ENCODE peak calls at places on chromosome 17, in seven cellular contexts. One of them, this sample, is unnamed.

GRCh38 chr17:46929413-46929812 is 6.5 kb downstream of the GOSR2 start:
- DNase-seq in OCI-LY7: no peak
- DNase-seq in AG09309: no peak
- DNase-seq in mucosa of descending colon: no peak
- DNase-seq in GM13977: no peak
- DNase-seq in CD8-positive, alpha-beta T cell: no peak
- DNase-seq in GM23338: no peak
- DNase-seq in this sample: no peak

GRCh38 chr17:35161281-35161761 is 13.7 kb downstream of the UNC45B start:
- DNase-seq in GM13977: no peak
- DNase-seq in CD8-positive, alpha-beta T cell: peak
- DNase-seq in OCI-LY7: no peak
- DNase-seq in AG09309: no peak
- DNase-seq in mucosa of descending colon: no peak
- DNase-seq in GM23338: no peak
- DNase-seq in this sample: no peak

GRCh38 chr17:40027614-40028012 is 12.4 kb downstream of the CSF3 start:
- DNase-seq in mucosa of descending colon: no peak
- DNase-seq in CD8-positive, alpha-beta T cell: no peak
- DNase-seq in OCI-LY7: no peak
- DNase-seq in AG09309: no peak
- DNase-seq in GM13977: no peak
- DNase-seq in GM23338: no peak
- DNase-seq in this sample: peak

GRCh38 chr17:52159159-52159809 is 770 bp upstream of the CA10 start:
- DNase-seq in mucosa of descending colon: no peak
- DNase-seq in CD8-positive, alpha-beta T cell: no peak
- DNase-seq in OCI-LY7: no peak
- DNase-seq in GM13977: peak
- DNase-seq in AG09309: no peak
- DNase-seq in GM23338: peak
- DNase-seq in this sample: no peak

GRCh38 chr17:82980632-82981031 is 98.8 kb upstream of the METRNL start:
- DNase-seq in mucosa of descending colon: no peak
- DNase-seq in AG09309: no peak
- DNase-seq in OCI-LY7: no peak
- DNase-seq in GM13977: no peak
- DNase-seq in CD8-positive, alpha-beta T cell: no peak
- DNase-seq in GM23338: no peak
- DNase-seq in this sample: peak

GRCh38 chr17:13001991-13002615 is 15.7 kb downstream of the ELAC2 start:
- DNase-seq in OCI-LY7: no peak
- DNase-seq in mucosa of descending colon: no peak
- DNase-seq in AG09309: no peak
- DNase-seq in GM23338: no peak
- DNase-seq in CD8-positive, alpha-beta T cell: no peak
- DNase-seq in GM13977: no peak
- DNase-seq in this sample: peak

GRCh38 chr17:17155568-17155967 is 50.6 kb downstream of the PLD6 start:
- DNase-seq in GM23338: no peak
- DNase-seq in AG09309: no peak
- DNase-seq in OCI-LY7: no peak
- DNase-seq in mucosa of descending colon: no peak
- DNase-seq in GM13977: no peak
- DNase-seq in CD8-positive, alpha-beta T cell: no peak
- DNase-seq in this sample: no peak

GRCh38 chr17:79965806-79966205 is 69.9 kb downstream of the TBC1D16 start:
- DNase-seq in CD8-positive, alpha-beta T cell: no peak
- DNase-seq in AG09309: no peak
- DNase-seq in GM23338: no peak
- DNase-seq in mucosa of descending colon: no peak
- DNase-seq in GM13977: no peak
- DNase-seq in OCI-LY7: no peak
- DNase-seq in this sample: no peak

GRCh38 chr17:48002208-48002919 is 31.5 kb downstream of the CDK5RAP3 start:
- DNase-seq in CD8-positive, alpha-beta T cell: no peak
- DNase-seq in mucosa of descending colon: no peak
- DNase-seq in GM13977: peak
- DNase-seq in GM23338: no peak
- DNase-seq in AG09309: no peak
- DNase-seq in OCI-LY7: peak
- DNase-seq in this sample: peak

GRCh38 chr17:17512866-17513265 is 16.7 kb upstream of the RASD1 start:
- DNase-seq in GM13977: no peak
- DNase-seq in OCI-LY7: no peak
- DNase-seq in GM23338: no peak
- DNase-seq in mucosa of descending colon: no peak
- DNase-seq in CD8-positive, alpha-beta T cell: no peak
- DNase-seq in AG09309: no peak
- DNase-seq in this sample: no peak

GRCh38 chr17:8896087-8896486 is 28.6 kb upstream of the PIK3R6 start:
- DNase-seq in mucosa of descending colon: no peak
- DNase-seq in OCI-LY7: no peak
- DNase-seq in CD8-positive, alpha-beta T cell: no peak
- DNase-seq in AG09309: no peak
- DNase-seq in GM13977: no peak
- DNase-seq in GM23338: no peak
- DNase-seq in this sample: no peak

GRCh38 chr17:238964-239259 is 57.5 kb upstream of the DOC2B start:
- DNase-seq in CD8-positive, alpha-beta T cell: no peak
- DNase-seq in mucosa of descending colon: no peak
- DNase-seq in AG09309: no peak
- DNase-seq in GM23338: no peak
- DNase-seq in OCI-LY7: no peak
- DNase-seq in GM13977: no peak
- DNase-seq in this sample: no peak

GRCh38 chr17:32960815-32961214 is 30.8 kb upstream of the SPACA3 start:
- DNase-seq in GM13977: no peak
- DNase-seq in GM23338: no peak
- DNase-seq in AG09309: no peak
- DNase-seq in CD8-positive, alpha-beta T cell: no peak
- DNase-seq in OCI-LY7: no peak
- DNase-seq in mucosa of descending colon: no peak
- DNase-seq in this sample: no peak

GRCh38 chr17:41583137-41584127 is 3.3 kb downstream of the KRT14 start:
- DNase-seq in mucosa of descending colon: peak
- DNase-seq in AG09309: no peak
- DNase-seq in OCI-LY7: no peak
- DNase-seq in GM23338: no peak
- DNase-seq in GM13977: no peak
- DNase-seq in CD8-positive, alpha-beta T cell: no peak
- DNase-seq in this sample: no peak

GRCh38 chr17:35784895-35785294 is 10.5 kb downstream of the MMP28 start:
- DNase-seq in GM23338: no peak
- DNase-seq in AG09309: no peak
- DNase-seq in OCI-LY7: no peak
- DNase-seq in GM13977: no peak
- DNase-seq in CD8-positive, alpha-beta T cell: no peak
- DNase-seq in mucosa of descending colon: no peak
- DNase-seq in this sample: no peak

GRCh38 chr17:79609175-79609589 is 1.7 kb downstream of the RBFOX3 start:
- DNase-seq in GM13977: no peak
- DNase-seq in OCI-LY7: no peak
- DNase-seq in mucosa of descending colon: no peak
- DNase-seq in CD8-positive, alpha-beta T cell: no peak
- DNase-seq in GM23338: peak
- DNase-seq in AG09309: no peak
- DNase-seq in this sample: no peak

GRCh38 chr17:59840329-59840907 is 52.3 kb downstream of the TUBD1 start:
- DNase-seq in GM13977: no peak
- DNase-seq in AG09309: no peak
- DNase-seq in GM23338: peak
- DNase-seq in CD8-positive, alpha-beta T cell: no peak
- DNase-seq in mucosa of descending colon: no peak
- DNase-seq in OCI-LY7: no peak
- DNase-seq in this sample: no peak

GRCh38 chr17:41413353-41413752 is 11.0 kb downstream of the KRT37 start:
- DNase-seq in OCI-LY7: no peak
- DNase-seq in GM13977: no peak
- DNase-seq in mucosa of descending colon: no peak
- DNase-seq in AG09309: no peak
- DNase-seq in CD8-positive, alpha-beta T cell: no peak
- DNase-seq in GM23338: peak
- DNase-seq in this sample: no peak

GRCh38 chr17:48605409-48605864 is 651 bp upstream of the HOXB6 start:
- DNase-seq in OCI-LY7: no peak
- DNase-seq in GM23338: peak
- DNase-seq in mucosa of descending colon: no peak
- DNase-seq in AG09309: no peak
- DNase-seq in CD8-positive, alpha-beta T cell: no peak
- DNase-seq in GM13977: no peak
- DNase-seq in this sample: no peak

DNA sequence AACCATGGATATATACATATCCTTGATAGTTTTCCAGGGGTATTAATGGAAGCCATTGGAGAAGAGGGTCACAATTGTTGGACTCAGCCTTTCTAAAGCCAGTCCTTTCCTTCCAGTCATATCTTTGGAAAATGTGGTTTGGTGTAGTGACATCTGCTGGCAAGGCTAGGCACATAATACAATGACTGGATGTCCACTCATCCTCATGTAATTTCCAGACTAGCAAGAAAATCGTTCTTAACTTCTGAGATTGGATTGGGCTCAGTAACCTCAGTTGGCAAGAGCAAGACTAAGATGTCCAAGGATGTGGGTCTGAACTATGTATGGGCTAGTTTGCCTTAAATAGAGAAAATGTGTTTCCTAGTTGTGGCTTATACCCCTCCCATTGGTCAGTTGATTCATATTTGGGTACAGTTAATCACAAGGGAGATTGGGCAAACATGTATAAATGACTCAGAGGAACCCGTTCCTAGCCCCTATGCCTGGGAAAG is 8.7 kb upstream of the KAT7 start:
- DNase-seq in GM23338: peak
- DNase-seq in CD8-positive, alpha-beta T cell: no peak
- DNase-seq in GM13977: no peak
- DNase-seq in OCI-LY7: peak
- DNase-seq in AG09309: peak
- DNase-seq in mucosa of descending colon: peak
- DNase-seq in this sample: peak
- TF ChIP-seq CTCF in GM23338: peak
- TF ChIP-seq CTCF in CD8-positive, alpha-beta T cell: peak
- TF ChIP-seq CTCF in GM13977: peak
- TF ChIP-seq CTCF in OCI-LY7: peak
- TF ChIP-seq CTCF in AG09309: peak
- TF ChIP-seq CTCF in mucosa of descending colon: no peak
- TF ChIP-seq CTCF in this sample: peak

GRCh38 chr17:7327501-7327900 is 1.6 kb downstream of the NEURL4 start:
- DNase-seq in OCI-LY7: no peak
- DNase-seq in GM13977: no peak
- DNase-seq in mucosa of descending colon: no peak
- DNase-seq in CD8-positive, alpha-beta T cell: no peak
- DNase-seq in GM23338: no peak
- DNase-seq in AG09309: no peak
- DNase-seq in this sample: no peak

GRCh38 chr17:7330099-7331015 is 1.2 kb upstream of the NEURL4 start:
- DNase-seq in GM13977: peak
- DNase-seq in mucosa of descending colon: peak
- DNase-seq in CD8-positive, alpha-beta T cell: peak
- DNase-seq in AG09309: no peak
- DNase-seq in GM23338: peak
- DNase-seq in OCI-LY7: peak
- DNase-seq in this sample: peak

GRCh38 chr17:7328840-7329359 is at the start of gene NEURL4:
- DNase-seq in GM23338: peak
- DNase-seq in CD8-positive, alpha-beta T cell: no peak
- DNase-seq in mucosa of descending colon: peak
- DNase-seq in OCI-LY7: peak
- DNase-seq in AG09309: no peak
- DNase-seq in GM13977: peak
- DNase-seq in this sample: no peak

GRCh38 chr17:7328009-7328408 is 1.1 kb downstream of the NEURL4 start:
- DNase-seq in AG09309: no peak
- DNase-seq in mucosa of descending colon: no peak
- DNase-seq in GM23338: no peak
- DNase-seq in GM13977: no peak
- DNase-seq in OCI-LY7: no peak
- DNase-seq in CD8-positive, alpha-beta T cell: no peak
- DNase-seq in this sample: no peak

DNA sequence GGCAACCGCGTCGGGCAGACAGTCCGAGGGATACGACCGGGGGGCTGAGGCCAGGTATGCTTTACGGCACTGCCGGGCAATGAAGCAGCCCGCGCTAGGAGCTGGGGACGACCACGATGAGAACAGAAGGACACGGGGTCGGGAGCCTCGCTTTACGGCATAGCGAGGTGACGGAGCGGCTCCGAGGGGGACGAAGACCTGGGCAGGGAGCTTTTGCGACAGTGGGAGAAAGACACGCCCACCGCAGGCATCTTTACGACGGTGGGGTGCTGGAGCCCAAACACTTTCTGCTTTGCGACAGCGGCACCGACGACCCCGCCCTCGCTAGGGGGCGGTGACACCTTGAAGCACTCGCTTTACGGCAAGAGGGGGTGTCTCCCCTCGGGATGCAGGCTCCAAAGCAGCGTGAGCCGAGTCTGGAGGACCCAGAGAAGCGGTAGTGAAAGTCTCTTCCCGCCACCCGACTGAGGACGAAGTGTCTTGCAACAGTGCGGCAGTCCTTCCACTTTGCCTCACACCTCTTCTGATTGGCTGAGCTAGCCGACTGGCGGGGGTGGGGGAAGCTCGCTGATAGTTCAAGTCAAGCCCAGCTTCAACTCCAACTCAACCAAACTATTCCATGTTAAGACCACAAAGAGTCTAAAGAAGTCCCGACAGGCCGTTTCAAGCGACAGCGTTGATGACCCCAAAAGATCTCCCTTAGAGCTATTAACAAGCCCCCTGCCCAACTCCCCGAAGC is 394 bp upstream of the NEURL4 start:
- DNase-seq in OCI-LY7: peak
- DNase-seq in GM23338: peak
- DNase-seq in AG09309: peak
- DNase-seq in mucosa of descending colon: peak
- DNase-seq in GM13977: peak
- DNase-seq in CD8-positive, alpha-beta T cell: peak
- DNase-seq in this sample: peak
- TF ChIP-seq CTCF in OCI-LY7: no peak
- TF ChIP-seq CTCF in GM23338: no peak
- TF ChIP-seq CTCF in AG09309: no peak
- TF ChIP-seq CTCF in mucosa of descending colon: no peak
- TF ChIP-seq CTCF in GM13977: peak
- TF ChIP-seq CTCF in CD8-positive, alpha-beta T cell: no peak
- TF ChIP-seq CTCF in this sample: no peak

DNA sequence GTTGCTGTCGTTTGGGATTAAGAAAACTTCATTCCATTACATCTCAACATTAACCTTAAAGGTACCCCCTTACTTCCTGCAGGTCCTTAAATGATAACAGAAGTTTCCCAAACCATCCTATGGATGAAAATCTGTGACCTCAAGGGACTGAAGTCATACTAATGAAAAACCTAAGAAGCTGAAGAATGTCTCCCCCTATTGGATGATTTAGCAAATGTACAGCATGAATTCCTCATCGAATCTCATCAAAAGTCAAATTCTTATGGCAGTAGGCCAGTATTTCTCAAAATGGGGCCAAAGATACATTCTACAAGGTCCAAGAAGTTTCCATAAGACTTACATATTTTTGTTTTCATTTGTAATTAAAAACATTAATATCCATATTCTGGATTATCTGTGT is 13.5 kb downstream of the SCO1 start:
- DNase-seq in GM23338: peak
- DNase-seq in AG09309: peak
- DNase-seq in mucosa of descending colon: no peak
- DNase-seq in GM13977: no peak
- DNase-seq in CD8-positive, alpha-beta T cell: no peak
- DNase-seq in OCI-LY7: peak
- DNase-seq in this sample: peak
- TF ChIP-seq CTCF in GM23338: peak
- TF ChIP-seq CTCF in AG09309: peak
- TF ChIP-seq CTCF in mucosa of descending colon: peak
- TF ChIP-seq CTCF in GM13977: peak
- TF ChIP-seq CTCF in CD8-positive, alpha-beta T cell: peak
- TF ChIP-seq CTCF in OCI-LY7: peak
- TF ChIP-seq CTCF in this sample: peak

GRCh38 chr17:29593546-29594440 is 861 bp downstream of the ANKRD13B start:
- DNase-seq in OCI-LY7: peak
- DNase-seq in CD8-positive, alpha-beta T cell: no peak
- DNase-seq in GM23338: peak
- DNase-seq in mucosa of descending colon: no peak
- DNase-seq in AG09309: no peak
- DNase-seq in GM13977: peak
- DNase-seq in this sample: no peak
- TF ChIP-seq CTCF in OCI-LY7: peak
- TF ChIP-seq CTCF in CD8-positive, alpha-beta T cell: no peak
- TF ChIP-seq CTCF in GM23338: peak
- TF ChIP-seq CTCF in mucosa of descending colon: no peak
- TF ChIP-seq CTCF in AG09309: peak
- TF ChIP-seq CTCF in GM13977: peak
- TF ChIP-seq CTCF in this sample: peak